ENCODE peak calls at places on chromosome 5, in five cellular contexts. L is CD4-positive, alpha-beta T cell; U is breast epithelium; P is right lobe of liver; F is lower lobe of right lung. C is an unnamed sample.

GRCh38 chr5:122312670-122312988 is 592 bp downstream of the SNCAIP start:
- DNase-seq in P (peak; percentile 23), F (no peak), L (no peak), U (no peak), C (no peak)

GRCh38 chr5:34053133-34053532 is 10.1 kb upstream of the C1QTNF3 start:
- DNase-seq in U (no peak), P (no peak), L (no peak), F (no peak), C (no peak)

GRCh38 chr5:68661237-68661636 is 432.6 kb upstream of the SLC30A5 start:
- DNase-seq in P (no peak), U (no peak), L (no peak), F (no peak), C (no peak)

GRCh38 chr5:123455640-123456039 is 32.4 kb upstream of the CEP120 start:
- DNase-seq in U (no peak), P (no peak), F (no peak), L (no peak), C (peak; percentile 61)

GRCh38 chr5:38634961-38635369 is 78.5 kb upstream of the LIFR start:
- DNase-seq in P (no peak), U (no peak), L (no peak), F (no peak), C (no peak)

GRCh38 chr5:124744170-124744911 is 2.1 kb downstream of the ZNF608 start:
- DNase-seq in U (no peak), P (peak; percentile 80), F (peak; percentile 61), L (no peak), C (no peak)

GRCh38 chr5:147303251-147303650 is 68.4 kb downstream of the STK32A start:
- DNase-seq in U (no peak), P (no peak), F (no peak), L (no peak), C (no peak)

GRCh38 chr5:55904152-55904551 is 53.0 kb downstream of the IL31RA start:
- DNase-seq in F (no peak), L (no peak), U (no peak), P (no peak), C (no peak)

GRCh38 chr5:175842947-175843793 is 28.2 kb upstream of the CPLX2 start:
- DNase-seq in F (no peak), L (no peak), P (no peak), U (no peak), C (no peak)

GRCh38 chr5:52743012-52743411 is 44.7 kb upstream of the ITGA1 start:
- DNase-seq in P (no peak), F (no peak), U (no peak), L (no peak), C (no peak)

GRCh38 chr5:129639331-129639730 is 108.6 kb upstream of the MINAR2 start:
- DNase-seq in U (no peak), F (no peak), P (no peak), L (no peak), C (no peak)

GRCh38 chr5:22063717-22064116 is 789.4 kb downstream of the CDH12 start:
- DNase-seq in U (no peak), P (no peak), F (no peak), L (no peak), C (no peak)

GRCh38 chr5:145936401-145937131 is at the start of gene SH3RF2:
- DNase-seq in U (peak; percentile 55), P (peak; percentile 54), F (peak; percentile 51), L (no peak), C (no peak)

GRCh38 chr5:67206381-67207328 is 10.1 kb upstream of the CD180 start:
- DNase-seq in P (no peak), F (peak; percentile 68), U (peak; percentile 54), L (peak; percentile 71), C (peak; percentile 95)

GRCh38 chr5:74394924-74395880 is 245.3 kb downstream of the ENC1 start:
- DNase-seq in P (peak; percentile 35), F (no peak), U (no peak), L (no peak), C (peak; percentile 92)

GRCh38 chr5:43432486-43433365 is 20.5 kb upstream of the CCL28 start:
- DNase-seq in L (no peak), U (peak; percentile 67), P (peak; percentile 79), F (peak; percentile 82), C (no peak)

GRCh38 chr5:163880307-163880706 is 374.9 kb downstream of the MAT2B start:
- DNase-seq in L (no peak), U (no peak), P (no peak), F (no peak), C (no peak)

GRCh38 chr5:40386293-40386692 is 293.4 kb upstream of the PTGER4 start:
- DNase-seq in U (no peak), P (no peak), F (no peak), L (no peak), C (peak; percentile 76)

GRCh38 chr5:68285857-68286611 is 70.5 kb downstream of the PIK3R1 start:
- DNase-seq in P (no peak), U (no peak), F (no peak), L (no peak), C (peak; percentile 70)

GRCh38 chr5:177457239-177458121 is 10.9 kb downstream of the PRR7 start:
- DNase-seq in F (peak; percentile 83), U (no peak), P (peak; percentile 81), L (peak; percentile 45), C (peak; percentile 96)

GRCh38 chr5:181243521-181244307 is at the start of gene RACK1:
- DNase-seq in U (peak; percentile 88), P (peak; percentile 86), L (peak; percentile 84), F (peak; percentile 91), C (peak; percentile 86)

GRCh38 chr5:44885903-44886302 is 77.2 kb downstream of the MRPS30 start:
- DNase-seq in F (no peak), L (no peak), P (no peak), U (no peak), C (peak; percentile 86)
- H3K27ac ChIP-seq in F (no peak overlapping the region), L (no peak overlapping the region), P (no peak overlapping the region), U (no peak overlapping the region), C (no peak overlapping the region)

GRCh38 chr5:126520593-126520953 is 74.4 kb downstream of the ALDH7A1 start:
- DNase-seq in U (no peak), P (no peak), F (no peak), L (no peak), C (no peak)
- H3K27ac ChIP-seq in U (peak overlapping the region; percentile 85), P (no peak overlapping the region), F (peak overlapping the region; percentile 74), L (no peak overlapping the region), C (no peak overlapping the region)

GRCh38 chr5:121171834-121172233 is 679.8 kb upstream of the FTMT start:
- DNase-seq in P (no peak), L (no peak), U (no peak), F (no peak), C (no peak)
- H3K27ac ChIP-seq in P (no peak overlapping the region), L (no peak overlapping the region), U (no peak overlapping the region), F (no peak overlapping the region), C (no peak overlapping the region)

GRCh38 chr5:80082221-80082620 is 47.1 kb downstream of the THBS4 start:
- DNase-seq in U (no peak), L (no peak), F (no peak), P (no peak), C (no peak)

GRCh38 chr5:80077317-80077716 is 42.2 kb downstream of the THBS4 start:
- DNase-seq in P (no peak), F (no peak), U (no peak), L (no peak), C (no peak)

GRCh38 chr5:80082731-80083114 is 47.6 kb downstream of the THBS4 start:
- DNase-seq in P (peak; percentile 42), L (peak; percentile 48), U (peak; percentile 80), F (peak; percentile 76), C (no peak)

GRCh38 chr5:80078921-80079320 is 43.8 kb downstream of the THBS4 start:
- DNase-seq in U (no peak), L (no peak), F (no peak), P (no peak), C (no peak)

DNA sequence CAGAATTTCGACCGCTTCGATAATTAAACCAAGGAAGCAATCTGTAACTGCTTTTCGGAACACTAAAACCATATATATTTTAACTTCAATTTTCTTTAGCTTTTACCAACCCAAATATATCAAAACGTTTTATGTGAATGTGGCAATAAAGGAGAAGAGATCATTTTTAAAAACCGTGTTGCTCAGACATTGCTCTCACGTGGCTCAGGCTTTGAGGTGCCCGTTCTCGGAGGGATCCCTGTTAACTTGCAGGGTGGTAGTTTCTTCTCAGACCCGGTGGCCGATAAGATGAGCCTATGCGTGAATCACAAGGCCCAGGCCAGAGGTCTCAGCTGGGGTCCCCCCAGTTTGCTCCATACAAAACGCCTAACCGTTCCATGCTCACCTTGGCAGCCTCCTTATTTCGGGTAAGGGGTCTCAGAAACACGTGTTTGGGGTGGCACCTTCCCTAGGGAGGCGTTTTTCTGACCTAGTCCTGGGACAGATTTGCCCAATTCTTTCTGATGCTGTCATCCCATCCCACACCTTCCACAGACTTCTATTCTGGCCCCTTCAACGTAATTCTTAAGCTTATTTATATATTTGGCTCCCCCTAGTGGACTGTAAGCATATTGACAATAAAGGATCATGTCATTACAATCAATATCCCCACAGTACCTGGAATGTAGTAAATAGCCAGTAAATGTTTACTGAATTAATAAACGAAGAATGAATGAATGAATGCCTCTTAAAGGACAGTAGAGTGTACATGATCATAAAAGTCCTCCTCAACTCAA is 48.2 kb downstream of the THBS4 start:
- DNase-seq in U (no peak), F (no peak), L (no peak), P (no peak), C (peak; percentile 66)
- H3K27ac ChIP-seq in U (peak overlapping the region; percentile 78), F (peak overlapping the region; percentile 32), L (no peak overlapping the region), P (no peak overlapping the region), C (no peak overlapping the region)

GRCh38 chr5:149915392-149916260 is 29.0 kb downstream of the PDE6A start:
- DNase-seq in F (no peak), P (no peak), L (no peak), U (no peak), C (no peak)
- H3K27ac ChIP-seq in F (no peak overlapping the region), P (no peak overlapping the region), L (no peak overlapping the region), U (no peak overlapping the region), C (no peak overlapping the region)

GRCh38 chr5:14714706-14715105 is 50.2 kb downstream of the OTULIN start:
- DNase-seq in L (no peak), F (no peak), U (no peak), P (no peak), C (no peak)
- H3K27ac ChIP-seq in L (no peak overlapping the region), F (no peak overlapping the region), U (no peak overlapping the region), P (no peak overlapping the region), C (no peak overlapping the region)

GRCh38 chr5:90475436-90475980 is 844 bp downstream of the POLR3G start:
- DNase-seq in L (no peak), F (no peak), P (no peak), U (no peak), C (no peak)
- H3K27ac ChIP-seq in L (no peak overlapping the region), F (no peak overlapping the region), P (no peak overlapping the region), U (no peak overlapping the region), C (no peak overlapping the region)

DNA sequence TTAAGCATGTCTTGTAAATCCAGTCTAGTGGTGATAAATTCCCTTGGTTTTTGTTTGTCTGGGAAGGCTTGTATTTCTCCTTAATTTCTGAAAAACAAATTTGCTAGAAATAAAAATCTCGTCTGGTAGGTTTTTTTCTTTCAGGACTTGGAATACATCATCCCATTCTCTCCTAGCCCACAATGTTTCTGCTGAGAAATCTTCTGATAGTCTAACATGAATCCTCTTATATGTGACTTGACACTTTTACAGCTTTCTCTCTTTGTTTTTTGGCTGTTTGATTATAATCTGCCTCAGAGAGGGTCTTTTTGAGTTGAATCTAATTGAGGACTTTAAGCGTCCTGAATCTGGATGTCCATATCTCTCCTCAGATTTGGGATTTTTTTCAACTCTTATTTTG is 104.9 kb downstream of the FEM1C start:
- DNase-seq in L (no peak), P (no peak), U (no peak), F (no peak), C (no peak)
- H3K27ac ChIP-seq in L (no peak overlapping the region), P (no peak overlapping the region), U (no peak overlapping the region), F (no peak overlapping the region), C (no peak overlapping the region)

GRCh38 chr5:96146675-96147074 is 185.0 kb upstream of the ELL2 start:
- DNase-seq in U (no peak), F (no peak), P (no peak), L (no peak), C (no peak)
- H3K27ac ChIP-seq in U (no peak overlapping the region), F (no peak overlapping the region), P (no peak overlapping the region), L (no peak overlapping the region), C (no peak overlapping the region)